ENCODE peak calls at places on chromosomes 13 and 19, in six cellular contexts. K is stomach, E is GM12878, R is transverse colon, L is K562, G is sigmoid colon. D is an unnamed sample. For H3K4me1, the result is how much of the 10 kb centered on the place peaks cover.

GRCh38 chr19:752652-753517 is 2.0 kb downstream of the MISP start:
- DNase-seq in R (peak), K (peak), E (no peak), L (no peak), G (peak), D (peak)

GRCh38 chr13:49585220-49586157 is at the start of gene RCBTB1:
- DNase-seq in L (peak), G (peak), R (peak), E (no peak), K (peak), D (peak)

GRCh38 chr19:39506944-39507714 is 7.8 kb upstream of the SELENOV start:
- DNase-seq in K (no peak), L (peak), E (no peak), R (no peak), G (no peak), D (peak)

GRCh38 chr19:389246-389934 is 19.6 kb downstream of the C2CD4C start:
- DNase-seq in R (no peak), K (no peak), G (no peak), L (no peak), E (no peak), D (no peak)

GRCh38 chr19:30664358-30665058 is 292.3 kb downstream of the ZNF536 start:
- DNase-seq in G (no peak), R (no peak), E (no peak), K (peak), L (no peak), D (no peak)

GRCh38 chr19:2846180-2846935 is 5.1 kb downstream of the ZNF555 start:
- DNase-seq in L (no peak), K (no peak), G (no peak), E (no peak), R (no peak), D (no peak)

GRCh38 chr13:90545070-90545840 is 802.2 kb upstream of the MIR17HG start:
- DNase-seq in G (no peak), K (no peak), R (no peak), E (no peak), L (no peak), D (no peak)

GRCh38 chr13:31485183-31485582 is 254.1 kb upstream of the RXFP2 start:
- DNase-seq in G (no peak), R (no peak), K (no peak), L (no peak), E (no peak), D (no peak)

GRCh38 chr19:13646758-13647157 is 117.6 kb upstream of the MRI1 start:
- DNase-seq in L (no peak), R (no peak), K (no peak), G (no peak), E (no peak), D (no peak)

GRCh38 chr13:45055198-45055901 is 65.0 kb upstream of the GTF2F2 start:
- DNase-seq in G (peak), L (no peak), R (peak), K (no peak), E (peak), D (no peak)

GRCh38 chr19:11699931-11700794 is 38.6 kb downstream of the ZNF823 start:
- DNase-seq in R (no peak), E (no peak), K (no peak), L (peak), G (no peak), D (no peak)

GRCh38 chr13:109649713-109650112 is 136.7 kb downstream of the IRS2 start:
- DNase-seq in L (no peak), G (no peak), K (no peak), R (no peak), E (no peak), D (no peak)

GRCh38 chr13:50161052-50161451 is 145.8 kb downstream of the KCNRG start:
- DNase-seq in L (peak), E (no peak), R (no peak), G (no peak), K (no peak), D (no peak)

GRCh38 chr19:53883741-53884140 is 1.7 kb downstream of the PRKCG start:
- DNase-seq in R (no peak), L (no peak), E (no peak), G (no peak), K (no peak), D (no peak)

GRCh38 chr19:16026756-16027155 is 49.5 kb upstream of the TPM4 start:
- DNase-seq in K (no peak), L (no peak), E (no peak), G (peak), R (no peak), D (no peak)

GRCh38 chr19:41427647-41428480 is 690 bp upstream of the B3GNT8 start:
- DNase-seq in L (peak), R (peak), E (no peak), G (no peak), K (no peak), D (peak)

GRCh38 chr19:40393894-40394815 is 4.2 kb upstream of the HIPK4 start:
- DNase-seq in L (no peak), G (no peak), R (no peak), K (no peak), E (no peak), D (no peak)

GRCh38 chr19:16338470-16339360 is 14.1 kb downstream of the KLF2 start:
- DNase-seq in K (no peak), L (no peak), G (no peak), R (peak), E (peak), D (peak)

GRCh38 chr13:30802953-30803478 is 67.7 kb downstream of the ALOX5AP start:
- DNase-seq in E (peak), L (peak), R (peak), K (peak), G (peak), D (peak)

GRCh38 chr13:112072531-112073244 is 5.7 kb downstream of the SOX1 start:
- DNase-seq in G (no peak), E (no peak), R (no peak), K (no peak), L (no peak), D (no peak)

GRCh38 chr13:76293346-76293745 is 592.9 kb downstream of the KCTD12 start:
- DNase-seq in R (no peak), E (no peak), G (no peak), L (no peak), K (no peak), D (no peak)

GRCh38 chr19:982567-983170 is 1.5 kb upstream of the WDR18 start:
- DNase-seq in E (no peak), G (peak), L (peak), R (peak), K (peak), D (peak)

GRCh38 chr19:44614313-44614712 is 950 bp downstream of the IGSF23 start:
- DNase-seq in L (no peak), R (no peak), E (no peak), K (no peak), G (no peak), D (no peak)

GRCh38 chr19:44615529-44616247 is 2.3 kb downstream of the IGSF23 start:
- DNase-seq in G (no peak), R (no peak), L (no peak), K (no peak), E (no peak), D (no peak)

GRCh38 chr19:44611812-44612295 is 1.5 kb upstream of the IGSF23 start:
- DNase-seq in E (no peak), K (no peak), R (no peak), G (no peak), L (no peak), D (peak)

GRCh38 chr19:44617481-44617880 is 4.1 kb downstream of the IGSF23 start:
- DNase-seq in K (no peak), E (no peak), G (no peak), R (no peak), L (no peak), D (no peak)

DNA sequence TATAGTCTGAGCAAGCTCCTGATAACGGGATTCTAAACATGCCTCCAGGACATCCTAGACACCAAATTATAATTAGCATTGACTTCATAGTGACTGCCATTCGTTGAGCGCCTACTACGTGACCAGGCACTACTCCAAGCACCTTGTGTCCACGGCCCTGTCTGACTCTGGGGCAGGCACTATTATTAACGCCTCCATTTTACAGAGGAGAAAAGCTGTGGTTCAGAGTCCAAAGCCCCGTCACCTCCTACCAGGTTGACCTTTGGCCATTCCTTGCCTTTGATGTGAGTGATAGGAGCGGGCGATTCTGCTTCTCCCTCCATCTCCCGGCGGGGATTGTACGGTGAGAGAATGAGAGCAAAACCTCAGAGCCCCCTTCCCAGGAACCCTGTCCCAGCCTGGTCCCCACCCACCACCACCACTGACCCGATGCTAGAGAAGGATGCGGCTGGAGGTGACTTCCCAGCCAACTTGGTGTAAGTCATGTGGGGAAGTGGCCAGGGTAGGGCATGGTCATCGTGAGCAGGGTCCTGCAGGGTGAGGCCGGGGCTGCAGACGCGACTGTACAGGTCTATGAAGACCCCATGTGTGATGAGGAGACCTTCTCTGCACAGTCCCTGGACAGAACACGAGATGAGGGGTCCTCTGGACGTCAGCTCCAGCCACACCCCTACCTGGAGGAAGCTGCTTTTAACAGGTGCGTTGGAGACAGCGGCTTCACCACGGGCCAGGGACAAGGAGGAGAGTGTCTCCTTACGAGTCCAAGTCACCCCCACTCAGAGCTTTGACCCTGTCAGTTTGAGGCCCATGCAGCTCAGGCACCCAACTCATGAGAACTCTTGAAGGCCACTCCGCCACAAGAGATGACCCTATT is at the start of gene IGSF23:
- DNase-seq in K (no peak), R (peak), L (no peak), E (no peak), G (no peak), D (no peak)
- TF ChIP-seq EP300 in K (no peak), R (no peak), L (no peak), E (no peak), G (no peak), D (no peak)

GRCh38 chr19:47093254-47093653 is 20.3 kb downstream of the ZC3H4 start:
- DNase-seq in L (no peak), K (no peak), R (no peak), G (no peak), E (no peak), D (no peak)
- H3K4me1 ChIP-seq in L (under half), K (half or more), R (under half), G (half or more), E (under half), D (under half)

GRCh38 chr19:50797429-50798115 is 7.4 kb downstream of the ACP4 start:
- DNase-seq in L (no peak), E (no peak), G (no peak), K (no peak), R (no peak), D (no peak)
- TF ChIP-seq POLR2AphosphoS5 in L (peak), E (peak), G (no peak), K (no peak), R (no peak), D (no peak)

GRCh38 chr19:17605117-17605516 is 49.7 kb downstream of the COLGALT1 start:
- DNase-seq in G (no peak), L (no peak), R (no peak), K (no peak), E (no peak), D (no peak)

GRCh38 chr19:17606786-17607185 is 51.3 kb downstream of the COLGALT1 start:
- DNase-seq in K (no peak), R (no peak), G (no peak), E (no peak), L (peak), D (no peak)

GRCh38 chr19:17607936-17608335 is 52.5 kb downstream of the COLGALT1 start:
- DNase-seq in K (no peak), R (no peak), L (no peak), G (no peak), E (no peak), D (no peak)

GRCh38 chr19:17604372-17605025 is 49.0 kb downstream of the COLGALT1 start:
- DNase-seq in G (no peak), K (no peak), R (no peak), L (no peak), E (no peak), D (no peak)

GRCh38 chr19:17605761-17606745 is 50.6 kb downstream of the COLGALT1 start:
- DNase-seq in E (peak), K (peak), G (peak), L (peak), R (peak), D (peak)
- TF ChIP-seq EP300 in E (no peak), K (no peak), G (no peak), L (no peak), R (no peak), D (no peak)

DNA sequence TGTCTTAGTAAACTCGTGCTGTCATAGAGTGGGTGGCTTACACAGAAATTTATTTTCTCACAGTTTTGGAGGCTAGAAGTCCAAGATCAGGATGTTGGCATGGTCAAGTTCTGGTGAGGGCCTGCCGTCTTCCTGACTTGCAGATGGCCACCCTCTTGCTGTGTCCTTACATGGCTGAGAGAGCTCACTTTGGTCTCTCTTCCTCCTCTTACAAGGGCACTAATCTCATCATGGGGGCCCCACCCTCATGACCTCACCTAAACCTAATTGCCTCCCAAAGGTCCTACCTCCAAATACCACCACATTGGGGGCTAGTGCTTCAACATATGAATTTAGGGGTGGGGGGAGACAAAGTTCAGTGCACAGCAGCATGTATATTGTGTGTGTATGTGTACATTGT is 14.3 kb upstream of the GPR18 start:
- DNase-seq in E (no peak), L (no peak), K (no peak), G (no peak), R (no peak), D (no peak)
- H3K4me1 ChIP-seq in E (under half), L (under half), K (under half), G (under half), R (under half), D (under half)

GRCh38 chr13:97426695-97427094 is 7.3 kb upstream of the RAP2A start:
- DNase-seq in E (no peak), K (no peak), G (no peak), R (no peak), L (no peak), D (no peak)

GRCh38 chr13:97432232-97432916 is 1.6 kb upstream of the RAP2A start:
- DNase-seq in G (no peak), E (no peak), K (no peak), L (no peak), R (no peak), D (no peak)

GRCh38 chr13:97431365-97431764 is 2.6 kb upstream of the RAP2A start:
- DNase-seq in L (no peak), E (no peak), K (no peak), G (no peak), R (no peak), D (no peak)

GRCh38 chr13:97430296-97430695 is 3.7 kb upstream of the RAP2A start:
- DNase-seq in R (no peak), L (no peak), E (no peak), K (no peak), G (no peak), D (no peak)

GRCh38 chr13:97429681-97430081 is 4.3 kb upstream of the RAP2A start:
- DNase-seq in K (no peak), G (no peak), L (no peak), R (no peak), E (no peak), D (no peak)
- TF ChIP-seq POLR2AphosphoS5 in K (no peak), G (no peak), L (no peak), R (no peak), E (no peak), D (no peak)

GRCh38 chr13:62483774-62484173 is 1068.1 kb upstream of the PCDH20 start:
- DNase-seq in L (no peak), K (no peak), R (no peak), G (no peak), E (no peak), D (no peak)

DNA sequence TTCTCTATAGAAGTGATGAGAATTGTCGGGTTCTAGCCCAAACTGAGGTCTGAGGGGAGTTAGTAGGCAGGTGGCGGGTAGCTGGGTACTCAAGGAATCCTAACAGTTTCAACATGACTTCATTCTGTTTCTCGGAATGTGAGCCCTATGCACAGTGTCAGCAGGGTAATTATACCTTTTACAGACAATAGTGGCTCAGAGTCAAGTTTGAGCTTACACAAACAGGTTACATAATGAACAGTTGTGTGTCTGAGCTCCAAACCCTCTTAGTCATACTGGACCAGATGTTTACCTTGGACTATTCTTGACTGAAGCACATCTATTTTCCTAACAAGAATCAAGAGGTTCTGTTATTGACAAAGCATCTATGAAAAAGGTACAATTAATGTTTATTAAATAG is 1066.7 kb upstream of the PCDH20 start:
- DNase-seq in G (no peak), E (no peak), K (no peak), R (no peak), L (no peak), D (no peak)
- TF ChIP-seq EP300 in G (no peak), E (no peak), K (no peak), R (no peak), L (no peak), D (no peak)

DNA sequence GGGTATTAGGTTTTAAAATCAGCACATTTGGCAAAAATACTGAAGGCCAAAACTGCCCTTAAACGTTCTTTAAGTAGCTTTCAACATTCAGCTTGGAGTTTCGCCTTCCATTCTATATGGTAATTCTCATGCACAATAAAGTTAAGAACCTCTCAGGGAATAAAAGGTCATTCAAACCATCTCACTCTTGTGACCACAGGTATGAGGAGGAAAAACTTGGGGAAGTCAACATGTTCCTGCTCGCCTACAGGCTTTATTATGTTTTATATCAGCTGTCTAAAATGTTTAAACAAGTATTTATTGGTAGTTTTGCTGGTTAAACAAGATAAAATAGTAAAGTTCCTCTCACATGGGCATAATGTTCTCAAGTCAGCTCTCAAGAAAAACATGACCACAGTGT is 19.9 kb upstream of the TM9SF2 start:
- DNase-seq in K (no peak), E (no peak), G (no peak), R (no peak), L (no peak), D (no peak)
- H3K4me1 ChIP-seq in K (under half), E (under half), G (under half), R (under half), L (under half), D (under half)

GRCh38 chr13:23488442-23488841 is 54.9 kb upstream of the SACS start:
- DNase-seq in R (no peak), L (no peak), G (no peak), K (no peak), E (no peak), D (no peak)
- TF ChIP-seq POLR2AphosphoS5 in R (no peak), L (no peak), G (no peak), K (no peak), E (no peak), D (no peak)

DNA sequence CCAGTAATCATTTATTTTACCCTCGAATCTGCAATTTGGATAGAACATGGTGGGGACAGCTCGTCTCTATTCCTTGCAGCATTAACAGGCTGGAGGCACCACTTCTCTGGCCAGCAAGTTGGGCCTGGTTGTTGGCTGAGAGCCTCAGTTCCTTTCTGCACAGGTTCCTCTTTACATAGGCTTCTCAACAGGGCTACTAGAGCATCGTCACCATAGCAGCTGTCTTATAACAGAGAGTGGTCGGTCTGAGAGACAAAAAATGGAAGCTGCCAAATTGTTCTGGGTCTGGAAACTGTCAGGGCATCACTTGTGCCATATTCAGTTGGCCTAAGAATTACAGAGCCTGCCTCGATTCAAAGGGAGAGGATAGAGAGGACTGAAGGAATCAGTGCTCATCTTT is 86.7 kb downstream of the DNAJC15 start:
- DNase-seq in R (no peak), K (no peak), G (no peak), L (no peak), E (no peak), D (no peak)
- TF ChIP-seq EP300 in R (no peak), K (no peak), G (no peak), L (no peak), E (no peak), D (no peak)